ENCODE peak calls at places on chromosomes 16 and 17, in nine cellular contexts. N is left ventricle myocardium superior; A is SK-N-SH treated with all-trans-retinoic acid at 6 μM for 48 hours; U is CD4-positive, alpha-beta T cell; S is lung; C is left cardiac atrium; X is effector memory CD8-positive, alpha-beta T cell; L is activated naive CD8-positive, alpha-beta T cell treated with anti-CD3 and anti-CD28 coated beads, Interleukin-2, amount 10 ng/mL, durations not matched to agents 7 days and 5 days; G is Right ventricle myocardium inferior. R is an unnamed sample.

GRCh38 chr17:8463089-8463488 is 27.4 kb downstream of the NDEL1 start:
- ATAC-seq in N (no peak), A (no peak), U (no peak), S (no peak), C (no peak), X (no peak), L (no peak), G (no peak), R (no peak)

GRCh38 chr17:17840751-17841591 is 4.2 kb upstream of the SREBF1 start:
- ATAC-seq in N (peak), A (peak), U (no peak), S (no peak), C (peak), X (no peak), L (no peak), G (peak), R (no peak)

GRCh38 chr17:48642059-48642842 is 16.1 kb upstream of the HOXB9 start:
- ATAC-seq in N (no peak), A (no peak), U (no peak), S (no peak), C (no peak), X (no peak), L (no peak), G (no peak), R (no peak)

GRCh38 chr17:77246110-77247047 is 105.6 kb downstream of the SEC14L1 start:
- ATAC-seq in N (no peak), A (no peak), U (no peak), S (no peak), C (no peak), X (no peak), L (no peak), G (peak), R (peak)

GRCh38 chr17:78717431-78717980 is 64.6 kb downstream of the CYTH1 start:
- ATAC-seq in N (peak), A (peak), U (no peak), S (no peak), C (peak), X (no peak), L (no peak), G (peak), R (no peak)

GRCh38 chr17:72764632-72765041 is 327.9 kb downstream of the SLC39A11 start:
- ATAC-seq in N (no peak), A (peak), U (no peak), S (no peak), C (no peak), X (no peak), L (no peak), G (no peak), R (no peak)

GRCh38 chr17:249236-249993 is 68.0 kb upstream of the DOC2B start:
- ATAC-seq in N (no peak), A (no peak), U (no peak), S (no peak), C (no peak), X (no peak), L (no peak), G (no peak), R (no peak)

GRCh38 chr17:77704048-77704815 is 254.3 kb upstream of the TNRC6C start:
- ATAC-seq in N (no peak), A (no peak), U (no peak), S (no peak), C (no peak), X (no peak), L (no peak), G (no peak), R (no peak)

GRCh38 chr17:65638221-65638940 is 76.9 kb upstream of the AXIN2 start:
- ATAC-seq in N (peak), A (no peak), U (no peak), S (no peak), C (peak), X (no peak), L (no peak), G (no peak), R (no peak)

GRCh38 chr17:42891539-42892152 is 9.0 kb upstream of the G6PC1 start:
- ATAC-seq in N (peak), A (no peak), U (no peak), S (no peak), C (peak), X (no peak), L (no peak), G (peak), R (no peak)

GRCh38 chr17:74963656-74964055 is 8.9 kb downstream of the HID1 start:
- ATAC-seq in N (no peak), A (no peak), U (no peak), S (no peak), C (no peak), X (no peak), L (no peak), G (no peak), R (no peak)

GRCh38 chr16:66326995-66327513 is 39.4 kb upstream of the CDH5 start:
- ATAC-seq in N (peak), A (no peak), U (no peak), S (no peak), C (peak), X (no peak), L (no peak), G (no peak), R (no peak)

GRCh38 chr17:66784621-66785364 is 50.1 kb upstream of the CACNG5 start:
- ATAC-seq in N (no peak), A (no peak), U (no peak), S (no peak), C (no peak), X (no peak), L (no peak), G (peak), R (no peak)

GRCh38 chr17:9021985-9022552 is 759 bp downstream of the NTN1 start:
- ATAC-seq in N (peak), A (peak), U (no peak), S (peak), C (peak), X (no peak), L (peak), G (peak), R (no peak)

R was measured in stimulated activated memory B cell treated with anti-CD40 and anti-IgM and Interleukin-4, amounts not matched to agents 10 μg/mL and 1 μg/mL and 100 μg/mL, for 72 hours.